ENCODE peak calls at places on chromosomes 16 and 17, in seven cellular contexts. I is HEK293T; K is neural crest cell; J is activated CD8-positive, alpha-beta T cell treated with anti-CD3 and anti-CD28 coated beads, Interleukin-2, amount 10 ng/mL, durations not matched to agents 7 days and 5 days; A is germinal center; P is activated T-cell treated with anti-CD3 and anti-CD28 coated beads for 4 hours; Z is AG09319. M is an unnamed sample.

GRCh38 chr16:72935896-72936295 is 112.0 kb downstream of the ZFHX3 start:
- DNase-seq in I (no peak), K (no peak), J (no peak), A (no peak), P (no peak), Z (no peak), M (no peak)

GRCh38 chr17:27533874-27534815 is 77.9 kb downstream of the KSR1 start:
- DNase-seq in I (no peak), K (no peak), J (no peak), A (no peak), P (no peak), Z (peak; percentile 56), M (peak; percentile 84)

GRCh38 chr17:77189148-77189547 is 48.4 kb downstream of the SEC14L1 start:
- DNase-seq in I (no peak), K (no peak), J (peak; percentile 49), A (no peak), P (no peak), Z (no peak), M (no peak)

GRCh38 chr17:65593870-65594584 is 32.6 kb upstream of the AXIN2 start:
- DNase-seq in I (no peak), K (no peak), J (no peak), A (no peak), P (peak; percentile 11), Z (no peak), M (peak; percentile 26)

GRCh38 chr17:57603541-57603940 is 141.6 kb downstream of the CCDC182 start:
- DNase-seq in I (no peak), K (no peak), J (no peak), A (no peak), P (no peak), Z (no peak), M (no peak)

GRCh38 chr16:30434852-30435251 is 5.0 kb upstream of the DCTPP1 start:
- DNase-seq in I (no peak), K (no peak), J (no peak), A (no peak), P (no peak), Z (no peak), M (no peak)

GRCh38 chr16:85378145-85379040 is 234.7 kb upstream of the GSE1 start:
- DNase-seq in I (no peak), K (no peak), J (no peak), A (no peak), P (no peak), Z (no peak), M (no peak)

GRCh38 chr17:53527473-53527872 is 295.3 kb upstream of the KIF2B start:
- DNase-seq in I (no peak), K (no peak), J (no peak), A (no peak), P (no peak), Z (no peak), M (no peak)

GRCh38 chr17:52546493-52546892 is 388.0 kb upstream of the CA10 start:
- DNase-seq in I (no peak), K (no peak), J (no peak), A (no peak), P (no peak), Z (no peak), M (no peak)

GRCh38 chr17:82424001-82424862 is 5.8 kb upstream of the OGFOD3 start:
- DNase-seq in I (peak; percentile 55), K (peak; percentile 47), J (peak; percentile 78), A (peak; percentile 53), P (peak; percentile 33), Z (peak; percentile 4), M (peak; percentile 56)

GRCh38 chr16:11977206-11978041 is 890 bp downstream of the SNX29 start:
- DNase-seq in I (no peak), K (no peak), J (no peak), A (no peak), P (no peak), Z (peak; percentile 71), M (peak; percentile 72)

GRCh38 chr17:47230864-47231263 is 21.7 kb downstream of the MYL4 start:
- DNase-seq in I (no peak), K (no peak), J (no peak), A (no peak), P (no peak), Z (no peak), M (no peak)

GRCh38 chr16:73240928-73241327 is 193.0 kb upstream of the ZFHX3 start:
- DNase-seq in I (no peak), K (no peak), J (no peak), A (no peak), P (no peak), Z (no peak), M (no peak)

GRCh38 chr17:48792033-48792798 is 24.8 kb downstream of the TTLL6 start:
- DNase-seq in I (no peak), K (no peak), J (no peak), A (no peak), P (no peak), Z (no peak), M (no peak)

GRCh38 chr17:57868007-57868774 is 18.3 kb upstream of the MRPS23 start:
- DNase-seq in I (peak; percentile 48), K (no peak), J (peak; percentile 72), A (peak; percentile 80), P (no peak), Z (peak; percentile 84), M (peak; percentile 85)

GRCh38 chr16:78925071-78925714 is 675.3 kb downstream of the MAF start:
- DNase-seq in I (peak; percentile 53), K (no peak), J (peak; percentile 21), A (peak; percentile 47), P (peak; percentile 9), Z (no peak), M (no peak)

GRCh38 chr17:1989135-1989534 is 36.0 kb downstream of the RTN4RL1 start:
- DNase-seq in I (no peak), K (no peak), J (no peak), A (no peak), P (no peak), Z (peak; percentile 59), M (peak; percentile 71)

GRCh38 chr17:82126479-82127314 is 28.7 kb upstream of the FASN start:
- DNase-seq in I (no peak), K (no peak), J (peak; percentile 92), A (no peak), P (peak; percentile 49), Z (no peak), M (no peak)

GRCh38 chr17:31456814-31457213 is 65.3 kb downstream of the RAB11FIP4 start:
- DNase-seq in I (no peak), K (no peak), J (no peak), A (no peak), P (no peak), Z (no peak), M (no peak)

GRCh38 chr17:68600123-68600880 is 865 bp downstream of the FAM20A start:
- DNase-seq in I (peak; percentile 53), K (peak; percentile 42), J (no peak), A (peak; percentile 14), P (no peak), Z (no peak), M (no peak)

GRCh38 chr16:87608400-87608985 is 6.2 kb downstream of the JPH3 start:
- DNase-seq in I (peak; percentile 77), K (peak; percentile 80), J (peak; percentile 73), A (no peak), P (no peak), Z (no peak), M (peak; percentile 74)

GRCh38 chr16:85555549-85556455 is 57.3 kb upstream of the GSE1 start:
- DNase-seq in I (peak; percentile 48), K (no peak), J (peak; percentile 59), A (peak; percentile 71), P (no peak), Z (no peak), M (peak; percentile 63)

GRCh38 chr17:79832211-79833109 is 6.8 kb downstream of the CBX4 start:
- DNase-seq in I (no peak), K (peak; percentile 36), J (no peak), A (no peak), P (no peak), Z (no peak), M (no peak)

GRCh38 chr17:73357318-73357717 is 45.5 kb upstream of the CDC42EP4 start:
- DNase-seq in I (no peak), K (no peak), J (no peak), A (no peak), P (no peak), Z (no peak), M (no peak)

GRCh38 chr17:62562656-62563055 is 64.8 kb upstream of the MRC2 start:
- DNase-seq in I (no peak), K (no peak), J (no peak), A (no peak), P (no peak), Z (no peak), M (peak; percentile 82)

GRCh38 chr17:4796550-4796915 is 569 bp downstream of the PSMB6 start:
- DNase-seq in I (peak; percentile 59), K (peak; percentile 33), J (peak; percentile 49), A (no peak), P (no peak), Z (no peak), M (peak; percentile 40)

GRCh38 chr17:82914375-82914774 is 74.6 kb upstream of the ZNF750 start:
- DNase-seq in I (peak; percentile 26), K (no peak), J (no peak), A (peak; percentile 54), P (no peak), Z (no peak), M (no peak)

GRCh38 chr17:47257651-47258339 is 4.2 kb downstream of the ITGB3 start:
- DNase-seq in I (no peak), K (no peak), J (no peak), A (no peak), P (no peak), Z (no peak), M (peak; percentile 62)

GRCh38 chr17:7883781-7884386 is 4.7 kb upstream of the CHD3 start:
- DNase-seq in I (no peak), K (no peak), J (peak; percentile 45), A (peak; percentile 48), P (peak; percentile 15), Z (no peak), M (peak; percentile 41)

GRCh38 chr16:11325404-11326083 is 19.7 kb upstream of the RMI2 start:
- DNase-seq in I (no peak), K (no peak), J (peak; percentile 46), A (peak; percentile 40), P (no peak), Z (no peak), M (no peak)

GRCh38 chr17:71251276-71251675 is 869.5 kb upstream of the SOX9 start:
- DNase-seq in I (no peak), K (no peak), J (no peak), A (no peak), P (no peak), Z (peak; percentile 7), M (no peak)